ENCODE peak calls at places on chromosomes 6 and 20, in four cellular contexts. One of them, this sample, is unnamed.

GRCh38 chr20:48102821-48103635 is 317.7 kb upstream of the SULF2 start:
- DNase-seq in kidney epithelial cell: no peak
- DNase-seq in left ventricle myocardium inferior: no peak
- DNase-seq in stomach: no peak
- DNase-seq in this sample: no peak

GRCh38 chr20:33635341-33635740 is 26.8 kb upstream of the C20orf144 start:
- DNase-seq in kidney epithelial cell: no peak
- DNase-seq in left ventricle myocardium inferior: no peak
- DNase-seq in stomach: no peak
- DNase-seq in this sample: no peak

GRCh38 chr6:148493374-148493773 is 150.7 kb downstream of the SASH1 start:
- DNase-seq in kidney epithelial cell: no peak
- DNase-seq in left ventricle myocardium inferior: no peak
- DNase-seq in stomach: no peak
- DNase-seq in this sample: no peak

GRCh38 chr6:3022765-3023662 is 23.3 kb downstream of the NQO2 start:
- DNase-seq in kidney epithelial cell: no peak
- DNase-seq in left ventricle myocardium inferior: no peak
- DNase-seq in stomach: no peak
- DNase-seq in this sample: no peak

GRCh38 chr20:56440346-56441007 is 27.9 kb upstream of the RTF2 start:
- DNase-seq in kidney epithelial cell: no peak
- DNase-seq in left ventricle myocardium inferior: no peak
- DNase-seq in stomach: no peak
- DNase-seq in this sample: peak; percentile 58

GRCh38 chr6:125974214-125974866 is 12.0 kb upstream of the TRMT11 start:
- DNase-seq in kidney epithelial cell: no peak
- DNase-seq in left ventricle myocardium inferior: no peak
- DNase-seq in stomach: no peak
- DNase-seq in this sample: no peak

GRCh38 chr6:50113114-50113857 is 63.6 kb upstream of the DEFB112 start:
- DNase-seq in kidney epithelial cell: no peak
- DNase-seq in left ventricle myocardium inferior: no peak
- DNase-seq in stomach: no peak
- DNase-seq in this sample: no peak

GRCh38 chr20:63156221-63156671 is 59.7 kb downstream of the YTHDF1 start:
- DNase-seq in kidney epithelial cell: no peak
- DNase-seq in left ventricle myocardium inferior: no peak
- DNase-seq in stomach: no peak
- DNase-seq in this sample: no peak

GRCh38 chr20:60137657-60138245 is 179.5 kb downstream of the CDH26 start:
- DNase-seq in kidney epithelial cell: no peak
- DNase-seq in left ventricle myocardium inferior: no peak
- DNase-seq in stomach: no peak
- DNase-seq in this sample: no peak

GRCh38 chr6:134063121-134063965 is 10.9 kb upstream of the SLC2A12 start:
- DNase-seq in kidney epithelial cell: no peak
- DNase-seq in left ventricle myocardium inferior: no peak
- DNase-seq in stomach: no peak
- DNase-seq in this sample: no peak

GRCh38 chr20:49381558-49382493 is 100.6 kb downstream of the KCNB1 start:
- DNase-seq in kidney epithelial cell: no peak
- DNase-seq in left ventricle myocardium inferior: peak; percentile 83
- DNase-seq in stomach: peak; percentile 81
- DNase-seq in this sample: no peak

GRCh38 chr20:51565741-51566140 is 23.2 kb upstream of the NFATC2 start:
- DNase-seq in kidney epithelial cell: no peak
- DNase-seq in left ventricle myocardium inferior: no peak
- DNase-seq in stomach: no peak
- DNase-seq in this sample: no peak

DNA sequence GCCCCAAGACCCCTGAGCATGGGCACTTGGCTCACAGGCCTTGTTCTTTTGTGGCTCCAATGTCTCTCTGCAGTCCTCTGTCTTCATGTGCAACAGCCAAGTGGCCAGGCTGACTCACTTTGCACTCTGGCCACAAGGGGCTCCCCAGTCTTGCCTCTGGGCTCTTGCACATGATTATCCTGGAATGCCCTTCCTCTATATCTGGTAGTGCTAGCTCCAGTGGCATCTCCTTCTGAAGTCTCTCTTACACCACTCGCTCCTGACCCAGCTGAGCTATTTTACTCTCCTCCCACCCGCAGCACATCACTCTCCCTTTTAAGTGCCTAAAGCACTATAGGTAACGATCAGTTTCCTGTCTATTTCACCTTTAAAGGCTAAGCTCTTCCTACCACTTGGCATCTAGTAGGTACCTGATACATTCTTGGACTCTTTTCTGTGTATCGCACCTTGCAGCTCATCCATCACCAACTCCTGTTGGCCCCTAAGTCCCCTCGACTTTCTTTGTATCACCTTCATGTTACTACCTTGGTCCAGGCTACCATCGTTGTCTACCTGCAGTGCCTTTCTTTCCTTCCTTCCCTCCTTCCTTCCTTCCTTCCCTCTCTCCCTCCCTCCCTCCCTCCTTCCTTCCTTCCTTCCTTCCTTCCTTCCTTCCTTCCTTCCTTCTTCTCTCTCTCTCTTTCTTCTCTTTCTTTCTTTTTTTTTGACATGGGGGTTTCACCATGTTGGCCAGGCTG is 211.9 kb upstream of the RNF24 start:
- DNase-seq in kidney epithelial cell: no peak
- DNase-seq in left ventricle myocardium inferior: no peak
- DNase-seq in stomach: no peak
- DNase-seq in this sample: no peak
- TF ChIP-seq CTCF in kidney epithelial cell: peak; percentile 51
- TF ChIP-seq CTCF in left ventricle myocardium inferior: peak; percentile 40
- TF ChIP-seq CTCF in stomach: peak; percentile 29
- TF ChIP-seq CTCF in this sample: no peak

DNA sequence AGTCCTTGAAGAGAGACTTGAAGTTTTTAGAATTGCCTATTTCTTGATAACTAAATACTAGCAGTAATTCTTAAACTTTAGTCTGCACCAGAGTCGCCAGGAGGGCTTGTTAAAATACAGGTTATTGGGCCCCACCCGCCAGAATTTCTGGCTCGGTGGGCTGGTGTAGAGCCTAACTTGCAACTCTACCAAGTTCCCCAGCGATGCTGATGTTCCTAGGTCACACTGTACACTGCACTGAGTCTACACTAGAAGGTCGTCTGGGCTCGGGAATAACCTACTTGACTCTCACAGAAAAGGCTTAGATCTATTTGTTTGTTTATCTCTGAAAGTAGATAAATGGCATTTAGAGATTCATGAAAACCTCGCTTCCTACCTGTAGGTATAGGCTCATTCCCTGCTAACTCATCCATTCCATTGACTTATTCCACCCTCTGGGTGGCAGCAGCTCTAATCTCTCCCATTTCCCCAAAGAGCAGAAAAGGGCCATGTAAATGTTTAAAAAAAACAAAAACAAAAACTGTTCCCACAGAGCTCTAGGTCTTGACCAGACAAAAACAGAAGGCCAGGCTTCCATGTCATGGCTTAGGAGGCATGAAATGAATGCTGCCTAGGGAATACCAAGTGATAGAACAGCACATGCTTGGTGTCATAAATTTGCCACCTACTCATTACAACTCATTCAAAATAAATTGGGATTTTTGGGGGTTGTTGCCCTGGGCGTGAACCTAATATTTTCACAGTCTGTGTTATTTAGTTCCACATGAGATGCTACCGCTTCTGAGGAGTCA is 292.1 kb downstream of the ADGB start:
- DNase-seq in kidney epithelial cell: no peak
- DNase-seq in left ventricle myocardium inferior: no peak
- DNase-seq in stomach: no peak
- DNase-seq in this sample: no peak
- TF ChIP-seq CTCF in kidney epithelial cell: peak; percentile 21
- TF ChIP-seq CTCF in left ventricle myocardium inferior: peak; percentile 29
- TF ChIP-seq CTCF in stomach: no peak
- TF ChIP-seq CTCF in this sample: no peak

GRCh38 chr6:36897629-36898028 is 11.9 kb downstream of the C6orf89 start:
- DNase-seq in kidney epithelial cell: no peak
- DNase-seq in left ventricle myocardium inferior: no peak
- DNase-seq in stomach: no peak
- DNase-seq in this sample: no peak
- TF ChIP-seq CTCF in kidney epithelial cell: peak; percentile 15
- TF ChIP-seq CTCF in left ventricle myocardium inferior: peak; percentile 44
- TF ChIP-seq CTCF in stomach: no peak
- TF ChIP-seq CTCF in this sample: no peak

GRCh38 chr6:5111626-5112025 is 26.5 kb downstream of the PPP1R3G start:
- DNase-seq in kidney epithelial cell: no peak
- DNase-seq in left ventricle myocardium inferior: no peak
- DNase-seq in stomach: no peak
- DNase-seq in this sample: no peak

GRCh38 chr6:5113096-5113495 is 28.0 kb downstream of the PPP1R3G start:
- DNase-seq in kidney epithelial cell: no peak
- DNase-seq in left ventricle myocardium inferior: no peak
- DNase-seq in stomach: no peak
- DNase-seq in this sample: no peak

GRCh38 chr6:5116243-5116991 is 31.3 kb downstream of the PPP1R3G start:
- DNase-seq in kidney epithelial cell: no peak
- DNase-seq in left ventricle myocardium inferior: no peak
- DNase-seq in stomach: no peak
- DNase-seq in this sample: no peak

GRCh38 chr6:5112065-5112799 is 27.1 kb downstream of the PPP1R3G start:
- DNase-seq in kidney epithelial cell: no peak
- DNase-seq in left ventricle myocardium inferior: no peak
- DNase-seq in stomach: no peak
- DNase-seq in this sample: no peak

DNA sequence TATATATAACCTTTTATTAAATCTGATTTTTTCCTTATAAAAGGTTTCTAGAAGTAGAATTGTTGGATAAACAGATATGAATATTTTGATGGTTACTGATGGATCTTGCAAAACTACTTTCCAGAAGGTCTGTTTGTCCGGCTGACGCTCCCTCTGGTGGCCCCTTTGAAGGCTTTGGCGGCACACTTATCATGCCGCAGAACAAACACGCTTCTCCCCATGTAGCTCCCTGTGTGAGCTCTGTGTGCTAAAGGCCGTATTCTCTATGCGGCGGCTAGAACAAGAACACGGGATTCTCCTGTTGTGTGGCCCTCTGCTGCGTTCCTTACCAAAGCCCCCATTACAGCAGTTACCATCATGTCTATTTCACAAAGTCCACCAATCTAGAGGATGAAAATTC is 30.0 kb downstream of the PPP1R3G start:
- DNase-seq in kidney epithelial cell: no peak
- DNase-seq in left ventricle myocardium inferior: peak; percentile 34
- DNase-seq in stomach: no peak
- DNase-seq in this sample: no peak
- TF ChIP-seq CTCF in kidney epithelial cell: peak; percentile 1
- TF ChIP-seq CTCF in left ventricle myocardium inferior: peak; percentile 66
- TF ChIP-seq CTCF in stomach: peak; percentile 22
- TF ChIP-seq CTCF in this sample: no peak

DNA sequence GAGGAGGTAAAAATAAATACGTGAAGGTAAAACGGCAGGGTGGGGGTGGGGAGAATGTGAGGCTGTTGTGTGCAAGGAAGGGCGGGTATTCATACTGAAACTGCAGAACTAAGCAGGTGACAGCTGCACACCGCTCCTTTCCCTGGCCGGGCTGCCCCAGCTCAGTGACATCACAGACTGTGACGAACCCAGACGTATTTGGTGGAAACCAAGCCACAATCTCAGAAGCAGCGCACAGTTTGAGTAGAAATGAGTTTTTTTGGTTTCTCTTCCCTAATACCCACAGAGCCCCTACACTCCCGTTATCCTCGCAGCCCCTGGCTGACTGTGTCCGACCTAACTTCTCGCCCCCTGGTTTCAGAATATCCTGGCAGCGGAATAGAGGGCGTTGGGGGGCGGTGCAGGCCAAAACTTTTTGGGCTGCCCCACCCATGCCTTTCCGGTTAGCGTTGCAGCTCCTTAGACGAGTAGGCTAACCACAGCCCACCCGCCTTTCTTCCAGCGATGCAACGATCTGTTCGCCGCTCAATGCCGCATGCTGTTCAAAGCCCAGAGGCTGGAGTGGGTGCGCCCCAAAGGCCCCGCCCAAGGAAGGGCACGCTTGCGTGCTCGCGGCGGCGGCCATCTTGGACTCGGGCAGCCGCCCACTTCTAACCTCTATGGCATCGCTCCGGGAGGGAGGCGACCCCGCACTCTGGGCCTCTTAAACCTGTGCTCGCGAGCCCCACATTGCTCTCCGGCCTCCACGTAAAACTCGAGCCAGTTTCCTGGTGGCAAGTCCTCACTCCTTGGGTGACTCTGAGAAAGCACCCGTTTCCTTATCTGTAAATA is 9.1 kb downstream of the BAK1 start:
- DNase-seq in kidney epithelial cell: no peak
- DNase-seq in left ventricle myocardium inferior: peak; percentile 87
- DNase-seq in stomach: peak; percentile 85
- DNase-seq in this sample: peak; percentile 83
- TF ChIP-seq CTCF in kidney epithelial cell: no peak
- TF ChIP-seq CTCF in left ventricle myocardium inferior: no peak
- TF ChIP-seq CTCF in stomach: no peak
- TF ChIP-seq CTCF in this sample: no peak